ENCODE peak calls at places on chromosomes 12 and 14, in five cellular contexts. J is esophagus squamous epithelium, D is breast epithelium, K is body of pancreas, U is stomach. G is an unnamed sample. For H3K27me3, the result is how much of the 10 kb centered on the place peaks cover.

GRCh38 chr14:102945346-102946130 is 23.1 kb downstream of the AMN start:
- DNase-seq in J (no peak), D (no peak), K (no peak), U (no peak), G (no peak)

GRCh38 chr12:44812062-44812461 is 64.1 kb downstream of the NELL2 start:
- DNase-seq in J (no peak), D (no peak), K (no peak), U (no peak), G (no peak)

GRCh38 chr12:75374971-75375370 is 15.9 kb upstream of the GLIPR1L2 start:
- DNase-seq in J (no peak), D (no peak), K (no peak), U (no peak), G (no peak)

GRCh38 chr14:63046339-63047268 is 1.3 kb upstream of the KCNH5 start:
- DNase-seq in J (no peak), D (no peak), K (no peak), U (no peak), G (no peak)

GRCh38 chr12:108846320-108846719 is 11.1 kb downstream of the SSH1 start:
- DNase-seq in J (no peak), D (no peak), K (peak), U (no peak), G (no peak)

GRCh38 chr14:45742187-45742586 is 489.2 kb upstream of the MIS18BP1 start:
- DNase-seq in J (no peak), D (no peak), K (no peak), U (no peak), G (no peak)

GRCh38 chr14:91186515-91187066 is 57.9 kb downstream of the GPR68 start:
- DNase-seq in J (no peak), D (no peak), K (no peak), U (no peak), G (no peak)

GRCh38 chr14:29853272-29853671 is 74.4 kb downstream of the PRKD1 start:
- DNase-seq in J (no peak), D (no peak), K (no peak), U (no peak), G (no peak)

GRCh38 chr12:28191690-28192089 is 1.4 kb downstream of the CCDC91 start:
- DNase-seq in J (no peak), D (no peak), K (peak), U (no peak), G (no peak)

GRCh38 chr12:14256139-14256538 is 109.3 kb upstream of the ATF7IP start:
- DNase-seq in J (no peak), D (no peak), K (no peak), U (no peak), G (no peak)

GRCh38 chr12:67794151-67794550 is 145.6 kb downstream of the DYRK2 start:
- DNase-seq in J (no peak), D (no peak), K (no peak), U (no peak), G (no peak)

GRCh38 chr14:31921251-31921650 is 155.9 kb upstream of the ARHGAP5 start:
- DNase-seq in J (no peak), D (no peak), K (no peak), U (no peak), G (no peak)

GRCh38 chr12:74538491-74539258 is 1.0 kb downstream of the ATXN7L3B start:
- DNase-seq in J (no peak), D (no peak), K (peak), U (no peak), G (no peak)

GRCh38 chr12:85630851-85631250 is 205.4 kb downstream of the RASSF9 start:
- DNase-seq in J (no peak), D (no peak), K (no peak), U (no peak), G (no peak)

GRCh38 chr12:109840349-109841073 is 7.3 kb upstream of the TRPV4 start:
- DNase-seq in J (no peak), D (no peak), K (no peak), U (no peak), G (no peak)

GRCh38 chr14:89767861-89768268 is 186.7 kb downstream of the EFCAB11 start:
- DNase-seq in J (no peak), D (no peak), K (peak), U (no peak), G (peak)

GRCh38 chr12:7197846-7198245 is 8.4 kb downstream of the PEX5 start:
- DNase-seq in J (no peak), D (no peak), K (no peak), U (no peak), G (no peak)

GRCh38 chr14:23389396-23389795 is 12.6 kb downstream of the CMTM5 start:
- DNase-seq in J (no peak), D (no peak), K (no peak), U (no peak), G (no peak)

GRCh38 chr12:64801381-64801780 is 23.1 kb upstream of the TBC1D30 start:
- DNase-seq in J (no peak), D (no peak), K (no peak), U (no peak), G (no peak)

GRCh38 chr12:119176267-119177055 is 2.3 kb upstream of the HSPB8 start:
- DNase-seq in J (peak), D (peak), K (peak), U (peak), G (peak)

GRCh38 chr14:22900088-22900799 is 17.2 kb downstream of the REM2 start:
- DNase-seq in J (no peak), D (no peak), K (peak), U (no peak), G (no peak)

GRCh38 chr12:38890102-38890501 is 15.3 kb downstream of the CPNE8 start:
- DNase-seq in J (no peak), D (no peak), K (no peak), U (no peak), G (no peak)

GRCh38 chr14:102530828-102531478 is 21.4 kb upstream of the ANKRD9 start:
- DNase-seq in J (no peak), D (no peak), K (no peak), U (no peak), G (no peak)

GRCh38 chr12:49647827-49648721 is 24.7 kb downstream of the PRPF40B start:
- DNase-seq in J (no peak), D (no peak), K (no peak), U (no peak), G (no peak)

DNA sequence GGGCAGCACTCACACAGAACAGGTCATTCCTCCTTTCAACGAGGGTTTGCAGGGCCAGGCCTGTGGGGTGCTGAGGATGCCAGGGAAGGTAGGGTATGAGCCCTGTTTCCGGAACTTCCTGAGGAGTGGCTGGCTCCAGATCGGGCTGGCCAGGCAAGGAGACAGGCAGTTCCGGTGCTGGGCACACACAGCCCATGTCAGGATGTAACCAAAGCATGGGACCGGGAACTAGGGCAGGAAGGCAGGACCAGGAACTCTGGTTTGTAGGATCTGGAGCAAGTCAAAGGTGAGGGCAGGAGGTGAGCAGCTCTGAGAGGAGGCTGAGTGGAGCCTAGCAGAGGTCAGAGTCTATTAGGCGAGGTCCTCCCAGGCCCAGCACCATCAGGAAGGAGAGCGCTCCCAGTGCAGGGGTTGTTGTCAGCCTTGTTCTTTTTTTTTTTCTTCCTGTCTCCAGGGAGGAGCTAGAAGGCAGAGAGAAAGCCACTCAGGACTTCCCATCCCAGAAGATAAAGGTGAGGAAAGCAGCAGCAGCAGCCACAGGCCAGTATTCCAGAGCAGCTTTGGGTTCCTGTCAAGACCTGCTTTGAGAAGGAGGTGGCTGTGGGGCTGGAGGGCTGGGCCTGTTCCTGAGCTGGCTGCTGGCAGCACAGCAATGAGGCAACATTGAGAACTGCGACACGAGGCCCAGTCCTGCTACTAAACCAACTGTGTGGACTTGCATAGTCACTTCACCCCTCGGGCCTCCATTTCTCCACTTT is 49.0 kb upstream of the PTGR2 start:
- DNase-seq in J (no peak), D (no peak), K (no peak), U (no peak), G (no peak)
- TF ChIP-seq POLR2A in J (no peak), D (no peak), K (no peak), U (no peak), G (no peak)

GRCh38 chr12:97568336-97569180 is 106.0 kb downstream of the RMST start:
- DNase-seq in J (no peak), D (no peak), K (peak), U (peak), G (no peak)

GRCh38 chr12:97573901-97574300 is 111.3 kb downstream of the RMST start:
- DNase-seq in J (no peak), D (no peak), K (no peak), U (no peak), G (no peak)

GRCh38 chr12:97575792-97576191 is 113.2 kb downstream of the RMST start:
- DNase-seq in J (no peak), D (no peak), K (no peak), U (no peak), G (no peak)

GRCh38 chr12:97567619-97568110 is 105.1 kb downstream of the RMST start:
- DNase-seq in J (no peak), D (no peak), K (no peak), U (no peak), G (no peak)

DNA sequence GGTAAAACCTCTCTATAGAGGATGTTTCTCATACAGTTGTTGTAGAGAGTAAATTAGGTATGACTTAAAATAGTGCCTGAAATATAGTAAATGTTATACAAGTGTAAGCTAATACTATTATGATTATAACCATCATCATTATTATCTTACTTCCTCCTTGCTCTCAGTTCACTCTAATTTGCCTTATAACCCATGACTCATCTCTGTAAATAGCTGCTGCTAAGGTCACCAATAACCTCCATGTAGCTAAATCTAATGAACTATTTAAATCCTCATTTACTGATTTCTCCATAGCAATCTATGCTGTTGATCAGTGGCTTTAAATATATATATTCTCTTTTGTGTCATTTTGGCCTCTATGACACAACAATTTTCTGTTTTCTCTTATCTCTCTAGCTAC is 109.6 kb downstream of the RMST start:
- DNase-seq in J (no peak), D (no peak), K (no peak), U (no peak), G (no peak)
- H3K27me3 ChIP-seq in J (under half), D (under half), K (under half), U (under half), G (under half)

GRCh38 chr14:53152627-53152908 is 555 bp downstream of the DDHD1 start:
- DNase-seq in J (peak), D (no peak), K (no peak), U (no peak), G (no peak)

GRCh38 chr14:53153702-53154112 is 584 bp upstream of the DDHD1 start:
- DNase-seq in J (no peak), D (no peak), K (no peak), U (no peak), G (no peak)

GRCh38 chr14:53152909-53153701 is at the start of gene DDHD1:
- DNase-seq in J (peak), D (peak), K (peak), U (peak), G (peak)

GRCh38 chr14:53151523-53151866 is 1.6 kb downstream of the DDHD1 start:
- DNase-seq in J (no peak), D (no peak), K (no peak), U (no peak), G (no peak)

GRCh38 chr14:53151867-53152626 is 1.1 kb downstream of the DDHD1 start:
- DNase-seq in J (peak), D (no peak), K (peak), U (peak), G (peak)
- TF ChIP-seq POLR2A in J (no peak), D (no peak), K (peak), U (no peak), G (no peak)

DNA sequence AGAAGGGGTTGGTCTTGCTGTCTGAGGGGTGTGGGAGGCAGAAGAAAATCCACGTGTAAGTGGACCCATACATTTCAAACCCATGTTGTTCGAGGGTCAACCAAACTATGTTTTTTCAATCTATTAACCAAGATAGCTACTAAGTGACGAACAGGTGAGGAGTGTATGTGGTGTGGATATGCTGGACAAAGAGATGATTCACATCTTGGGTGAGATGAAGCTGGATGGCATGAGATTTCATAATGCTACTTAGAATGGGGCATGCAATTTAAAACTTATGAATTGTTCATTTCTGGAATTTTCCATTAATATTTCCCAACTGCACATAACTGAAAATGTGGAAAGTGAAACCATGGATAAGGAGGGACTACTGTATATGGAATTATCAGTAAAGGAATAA is 17.9 kb upstream of the KTN1 start:
- DNase-seq in J (no peak), D (no peak), K (no peak), U (no peak), G (no peak)
- H3K27me3 ChIP-seq in J (under half), D (under half), K (under half), U (under half), G (under half)

G was measured in adrenal gland.